ENCODE peak calls at places on chromosomes 4 and X, in eight cellular contexts. G, H, O, T, Y, S, F and R are unnamed samples.

GRCh38 chr4:15729910-15730533 is 27.2 kb downstream of the BST1 start:
- DNase-seq in H (peak; percentile 55), F (no peak), S (peak; percentile 0), G (peak; percentile 68), T (no peak), Y (peak; percentile 53), O (peak; percentile 64), R (no peak)

GRCh38 chr4:164779811-164780216 is 25.9 kb downstream of the SMIM31 start:
- DNase-seq in Y (peak; percentile 31), H (no peak), O (peak; percentile 42), F (no peak), S (peak; percentile 55), G (peak; percentile 29), T (peak; percentile 37), R (peak; percentile 9)

GRCh38 chr4:30716158-30716557 is 4.0 kb upstream of the PCDH7 start:
- DNase-seq in G (peak; percentile 63), T (no peak), F (no peak), S (no peak), O (peak; percentile 27), H (no peak), Y (peak; percentile 53), R (peak; percentile 1)

GRCh38 chr4:123621072-123621705 is 224.6 kb downstream of the SPRY1 start:
- DNase-seq in G (no peak), O (peak; percentile 69), F (peak; percentile 44), Y (no peak), S (no peak), H (no peak), T (no peak), R (no peak)

GRCh38 chr4:133565379-133565778 is 416.3 kb downstream of the PCDH10 start:
- DNase-seq in Y (peak; percentile 7), O (peak; percentile 24), F (no peak), S (peak; percentile 14), H (no peak), T (no peak), G (peak; percentile 49), R (peak; percentile 62)

GRCh38 chr4:121379276-121379675 is 1.5 kb downstream of the QRFPR start:
- DNase-seq in O (no peak), F (no peak), G (no peak), H (no peak), Y (no peak), T (no peak), S (no peak), R (no peak)

GRCh38 chr4:145340071-145340695 is 141.5 kb upstream of the SMAD1 start:
- DNase-seq in T (no peak), S (no peak), G (no peak), H (no peak), F (no peak), O (no peak), Y (no peak), R (no peak)

GRCh38 chr4:76535603-76536380 is 100.8 kb downstream of the SHROOM3 start:
- DNase-seq in F (no peak), O (peak; percentile 19), H (no peak), T (no peak), S (no peak), G (peak; percentile 65), Y (peak; percentile 43), R (peak; percentile 11)

GRCh38 chr4:108683479-108683878 is 33.1 kb downstream of the OSTC start:
- DNase-seq in Y (peak; percentile 41), H (peak; percentile 8), S (peak; percentile 11), T (no peak), O (peak; percentile 38), G (peak; percentile 61), F (no peak), R (no peak)

GRCh38 chr4:128793859-128794667 is 15.4 kb upstream of the JADE1 start:
- DNase-seq in Y (peak; percentile 55), S (no peak), O (peak; percentile 68), F (no peak), G (no peak), H (no peak), T (no peak), R (no peak)

GRCh38 chr4:95231713-95232112 is 317.1 kb downstream of the UNC5C start:
- DNase-seq in G (no peak), H (no peak), S (no peak), F (no peak), T (no peak), Y (no peak), O (no peak), R (no peak)

GRCh38 chr4:87540176-87541058 is 11.2 kb upstream of the SPARCL1 start:
- DNase-seq in Y (peak; percentile 56), T (no peak), S (no peak), F (peak; percentile 70), G (no peak), H (no peak), O (peak; percentile 33), R (no peak)

GRCh38 chrX:153343674-153344073 is 9.7 kb downstream of the ZNF275 start:
- DNase-seq in T (no peak), H (no peak), F (no peak), Y (no peak), O (no peak), S (no peak), G (no peak), R (no peak)

GRCh38 chr4:183733181-183733580 is 74.1 kb downstream of the TRAPPC11 start:
- DNase-seq in H (no peak), T (no peak), Y (no peak), G (no peak), S (no peak), F (no peak), O (no peak), R (no peak)

GRCh38 chr4:184444953-184445309 is 29.4 kb downstream of the IRF2 start:
- DNase-seq in Y (no peak), H (peak; percentile 15), T (no peak), G (no peak), O (no peak), S (no peak), F (peak; percentile 40), R (no peak)

GRCh38 chr4:87166296-87166854 is 54.0 kb downstream of the KLHL8 start:
- DNase-seq in T (no peak), Y (no peak), S (no peak), H (no peak), G (no peak), O (no peak), F (no peak), R (no peak)

GRCh38 chrX:12227412-12228041 is 89.3 kb downstream of the FRMPD4 start:
- DNase-seq in F (no peak), H (no peak), S (no peak), G (no peak), O (no peak), Y (no peak), T (no peak), R (no peak)

GRCh38 chrX:103343105-103343504 is 13.1 kb downstream of the TCEAL7 start:
- DNase-seq in H (peak; percentile 18), T (peak; percentile 43), S (no peak), F (no peak), G (peak; percentile 62), Y (peak; percentile 55), O (peak; percentile 58), R (peak; percentile 1)